ENCODE peak calls at places on chromosomes 6 and 20, in ten cellular contexts. G is left ventricle myocardium inferior; Z is LNCaP clone FGC; B is effector memory CD8-positive, alpha-beta T cell; A is cerebellar cortex; N is psoas muscle; H is choroid plexus epithelial cell; D is activated T-helper 9 cell treated with anti-CD3 and anti-CD28 coated beads, Interleukin-2, amount 50 U/mL, for 16 hours; E is GM23248; S is lower lobe of right lung. L is an unnamed sample.

GRCh38 chr6:42742116-42742894 is 3.6 kb downstream of the TBCC start:
- DNase-seq in G (no peak), Z (no peak), B (no peak), A (no peak), N (no peak), H (no peak), D (no peak), E (peak), S (no peak), L (peak)

GRCh38 chr20:36154696-36155628 is at the start of gene EPB41L1:
- DNase-seq in G (no peak), Z (no peak), B (no peak), A (peak), N (no peak), H (peak), D (no peak), E (peak), S (peak), L (peak)

GRCh38 chr6:150617496-150618460 is 18.1 kb downstream of the PLEKHG1 start:
- DNase-seq in G (no peak), Z (no peak), B (no peak), A (no peak), N (no peak), H (no peak), D (no peak), E (no peak), S (no peak), L (peak)

GRCh38 chr6:38092462-38092861 is 272.9 kb downstream of the ZFAND3 start:
- DNase-seq in G (no peak), Z (no peak), B (no peak), A (no peak), N (no peak), H (no peak), D (no peak), E (no peak), S (no peak), L (no peak)

GRCh38 chr6:121897337-121897760 is 461.9 kb downstream of the GJA1 start:
- DNase-seq in G (no peak), Z (no peak), B (no peak), A (no peak), N (no peak), H (peak), D (no peak), E (peak), S (no peak), L (peak)

GRCh38 chr20:63273635-63274380 is 1.2 kb downstream of the ARFGAP1 start:
- DNase-seq in G (no peak), Z (no peak), B (no peak), A (no peak), N (no peak), H (peak), D (no peak), E (peak), S (no peak), L (peak)

GRCh38 chr20:62045118-62045517 is 20.6 kb downstream of the TAF4 start:
- DNase-seq in G (peak), Z (no peak), B (no peak), A (no peak), N (no peak), H (no peak), D (no peak), E (no peak), S (peak), L (no peak)

GRCh38 chr6:100276311-100277057 is 188.2 kb downstream of the SIM1 start:
- DNase-seq in G (no peak), Z (no peak), B (no peak), A (no peak), N (no peak), H (no peak), D (no peak), E (no peak), S (no peak), L (no peak)

L was measured in cardiac fibroblast.